ENCODE peak calls at places on chromosomes 5 and 9, in eight cellular contexts. G is NCI-H345; D is nephron progenitor cell; W is stimulated activated CD4-positive, alpha-beta T cell treated with anti-CD3 and anti-CD28 coated beads, TNF-alpha, amount 100 ng/mL, for 24 hours; A is hypothalamus; Q is AG10803; I is H1; V is right cardiac atrium. K is an unnamed sample.

GRCh38 chr9:89791754-89792153 is 186.9 kb downstream of the GADD45G start:
- DNase-seq in Q (no peak), V (no peak), I (no peak), G (peak), D (no peak), A (no peak), W (no peak), K (no peak)

GRCh38 chr9:114339130-114339908 is 9.7 kb downstream of the ORM2 start:
- DNase-seq in A (no peak), W (peak), G (no peak), Q (peak), V (peak), I (peak), D (peak), K (peak)

GRCh38 chr9:121895836-121896544 is 197.1 kb downstream of the TTLL11 start:
- DNase-seq in Q (peak), V (peak), D (peak), A (no peak), W (no peak), G (peak), I (no peak), K (peak)

GRCh38 chr5:173242675-173243085 is 7.7 kb upstream of the NKX2-5 start:
- DNase-seq in G (no peak), V (peak), A (no peak), Q (no peak), W (no peak), I (no peak), D (peak), K (no peak)

GRCh38 chr5:101424530-101425175 is 521.6 kb upstream of the ST8SIA4 start:
- DNase-seq in W (no peak), Q (peak), G (no peak), D (no peak), I (no peak), V (no peak), A (no peak), K (no peak)

GRCh38 chr9:34579097-34579818 is 10.3 kb downstream of the CNTFR start:
- DNase-seq in D (peak), A (no peak), G (no peak), I (no peak), Q (no peak), V (peak), W (no peak), K (no peak)

GRCh38 chr9:4137755-4138154 is 162.1 kb downstream of the GLIS3 start:
- DNase-seq in Q (peak), A (no peak), G (no peak), W (no peak), V (no peak), D (no peak), I (no peak), K (no peak)

GRCh38 chr9:115170674-115171073 is 52.7 kb upstream of the TNC start:
- DNase-seq in Q (peak), W (no peak), D (no peak), I (no peak), A (no peak), V (no peak), G (no peak), K (no peak)

GRCh38 chr9:127905788-127906191 is 6.4 kb upstream of the ST6GALNAC6 start:
- DNase-seq in V (peak), W (no peak), D (no peak), I (no peak), G (no peak), A (peak), Q (no peak), K (no peak)